ENCODE peak calls at places on chromosomes 6 and 20, in four cellular contexts. One of them, this sample, is unnamed.

GRCh38 chr20:25071722-25072121 is 10.2 kb downstream of the VSX1 start:
- DNase-seq in GM12878: no peak
- DNase-seq in H1: peak
- DNase-seq in GM12892: no peak
- DNase-seq in this sample: no peak

GRCh38 chr6:111586554-111586953 is 19.1 kb downstream of the TRAF3IP2 start:
- DNase-seq in GM12892: no peak
- DNase-seq in H1: no peak
- DNase-seq in GM12878: no peak
- DNase-seq in this sample: no peak

GRCh38 chr6:134631398-134631924 is 313.5 kb upstream of the SGK1 start:
- DNase-seq in H1: no peak
- DNase-seq in GM12878: no peak
- DNase-seq in GM12892: no peak
- DNase-seq in this sample: no peak

GRCh38 chr20:58927490-58928061 is 53.5 kb upstream of the NELFCD start:
- DNase-seq in H1: no peak
- DNase-seq in GM12892: no peak
- DNase-seq in GM12878: no peak
- DNase-seq in this sample: no peak

GRCh38 chr6:159968295-159969203 is at the start of gene IGF2R:
- DNase-seq in H1: peak
- DNase-seq in GM12892: peak
- DNase-seq in GM12878: no peak
- DNase-seq in this sample: peak

GRCh38 chr20:11924923-11925322 is 7.2 kb downstream of the BTBD3 start:
- DNase-seq in H1: no peak
- DNase-seq in GM12892: no peak
- DNase-seq in GM12878: no peak
- DNase-seq in this sample: no peak

GRCh38 chr6:44127186-44128019 is at the start of the genes MRPL14 and TMEM63B:
- DNase-seq in H1: peak
- DNase-seq in GM12878: peak
- DNase-seq in GM12892: peak
- DNase-seq in this sample: peak

GRCh38 chr6:85081102-85081501 is 316.7 kb upstream of the TBX18 start:
- DNase-seq in H1: no peak
- DNase-seq in GM12892: no peak
- DNase-seq in GM12878: no peak
- DNase-seq in this sample: no peak

GRCh38 chr6:146546440-146546839 is 2.8 kb downstream of the RAB32 start:
- DNase-seq in H1: no peak
- DNase-seq in GM12892: no peak
- DNase-seq in GM12878: no peak
- DNase-seq in this sample: no peak

GRCh38 chr6:3226422-3227362 is 761 bp downstream of the TUBB2B start:
- DNase-seq in H1: peak
- DNase-seq in GM12892: peak
- DNase-seq in GM12878: no peak
- DNase-seq in this sample: peak

GRCh38 chr6:136923116-136923953 is 1.2 kb downstream of the SLC35D3 start:
- DNase-seq in GM12878: no peak
- DNase-seq in H1: peak
- DNase-seq in GM12892: no peak
- DNase-seq in this sample: peak

GRCh38 chr20:13552061-13552460 is 86.7 kb downstream of the TASP1 start:
- DNase-seq in GM12892: no peak
- DNase-seq in GM12878: no peak
- DNase-seq in H1: no peak
- DNase-seq in this sample: no peak

GRCh38 chr20:41304413-41305079 is 13.0 kb downstream of the ZHX3 start:
- DNase-seq in H1: no peak
- DNase-seq in GM12878: no peak
- DNase-seq in GM12892: no peak
- DNase-seq in this sample: no peak

GRCh38 chr6:118899948-118900347 is 6.0 kb downstream of the ASF1A start:
- DNase-seq in GM12878: no peak
- DNase-seq in GM12892: no peak
- DNase-seq in H1: no peak
- DNase-seq in this sample: no peak

GRCh38 chr6:13447949-13448724 is 39.3 kb downstream of the GFOD1 start:
- DNase-seq in GM12892: no peak
- DNase-seq in GM12878: no peak
- DNase-seq in H1: no peak
- DNase-seq in this sample: no peak

DNA sequence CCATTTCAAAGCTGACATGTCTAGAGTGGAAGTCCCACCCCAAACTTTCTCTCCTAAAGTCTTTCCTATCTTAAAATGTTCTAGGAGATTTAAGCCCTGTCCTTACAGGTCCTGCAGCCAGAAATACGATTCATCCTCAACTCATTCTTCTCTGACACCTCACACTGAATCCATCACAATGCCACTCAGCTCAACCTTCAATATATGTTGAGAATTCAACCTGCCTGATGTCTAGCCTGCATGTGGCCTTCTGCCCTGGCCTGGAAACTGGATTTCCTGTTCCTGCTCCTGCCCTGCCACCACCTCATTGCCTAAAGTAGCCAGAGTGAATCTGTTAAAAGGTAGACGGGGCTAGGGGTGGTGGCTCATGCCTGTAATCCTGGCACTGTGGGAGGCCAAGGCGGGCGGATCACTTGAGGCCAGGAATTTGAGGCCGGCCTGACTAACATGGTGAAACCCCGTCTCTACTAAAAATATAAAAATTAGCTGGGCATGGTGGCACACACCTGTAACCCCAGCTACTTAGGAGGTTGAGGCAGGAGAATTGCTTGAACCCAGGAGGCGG is 345.9 kb downstream of the CDH26 start:
- DNase-seq in GM12892: no peak
- DNase-seq in H1: no peak
- DNase-seq in GM12878: no peak
- DNase-seq in this sample: no peak
- TF ChIP-seq TAF1 in GM12892: no peak
- TF ChIP-seq TAF1 in H1: no peak
- TF ChIP-seq TAF1 in GM12878: no peak
- TF ChIP-seq TAF1 in this sample: no peak

GRCh38 chr20:33815671-33816070 is 4.5 kb downstream of the CHMP4B start:
- DNase-seq in GM12878: no peak
- DNase-seq in GM12892: no peak
- DNase-seq in H1: no peak
- DNase-seq in this sample: no peak

GRCh38 chr20:33811763-33812672 is 870 bp downstream of the CHMP4B start:
- DNase-seq in GM12878: no peak
- DNase-seq in H1: peak
- DNase-seq in GM12892: no peak
- DNase-seq in this sample: no peak

GRCh38 chr20:33812673-33813462 is 1.7 kb downstream of the CHMP4B start:
- DNase-seq in GM12892: no peak
- DNase-seq in GM12878: no peak
- DNase-seq in H1: no peak
- DNase-seq in this sample: no peak

GRCh38 chr20:33816191-33816590 is 5.0 kb downstream of the CHMP4B start:
- DNase-seq in GM12878: no peak
- DNase-seq in GM12892: no peak
- DNase-seq in H1: no peak
- DNase-seq in this sample: no peak

GRCh38 chr20:33814238-33814712 is 3.1 kb downstream of the CHMP4B start:
- DNase-seq in GM12878: no peak
- DNase-seq in GM12892: no peak
- DNase-seq in H1: no peak
- DNase-seq in this sample: no peak
- TF ChIP-seq POLR2A in GM12878: no peak
- TF ChIP-seq POLR2A in GM12892: no peak
- TF ChIP-seq POLR2A in H1: no peak
- TF ChIP-seq POLR2A in this sample: no peak

DNA sequence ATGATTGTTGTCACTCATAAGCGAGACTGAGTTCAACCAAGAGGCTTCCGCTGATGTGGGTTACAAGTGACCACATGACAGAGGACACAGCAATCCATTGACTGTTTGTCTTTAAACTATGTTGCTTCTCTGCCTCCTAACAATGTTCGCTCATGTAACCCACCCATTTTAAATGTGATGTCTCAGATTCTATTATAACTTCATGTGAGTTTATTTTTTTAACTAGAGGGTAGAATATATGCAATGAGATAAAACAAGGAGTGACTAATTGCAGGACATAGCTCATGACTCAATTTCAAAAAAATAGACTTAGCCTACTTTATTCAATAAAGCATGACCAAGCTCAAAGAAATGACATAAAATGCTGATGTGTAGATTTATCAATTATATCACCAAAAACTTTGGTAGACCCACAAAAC is 119.2 kb upstream of the SASH1 start:
- DNase-seq in GM12878: no peak
- DNase-seq in GM12892: no peak
- DNase-seq in H1: no peak
- DNase-seq in this sample: no peak
- TF ChIP-seq TAF1 in GM12878: no peak
- TF ChIP-seq TAF1 in GM12892: no peak
- TF ChIP-seq TAF1 in H1: no peak
- TF ChIP-seq TAF1 in this sample: no peak

DNA sequence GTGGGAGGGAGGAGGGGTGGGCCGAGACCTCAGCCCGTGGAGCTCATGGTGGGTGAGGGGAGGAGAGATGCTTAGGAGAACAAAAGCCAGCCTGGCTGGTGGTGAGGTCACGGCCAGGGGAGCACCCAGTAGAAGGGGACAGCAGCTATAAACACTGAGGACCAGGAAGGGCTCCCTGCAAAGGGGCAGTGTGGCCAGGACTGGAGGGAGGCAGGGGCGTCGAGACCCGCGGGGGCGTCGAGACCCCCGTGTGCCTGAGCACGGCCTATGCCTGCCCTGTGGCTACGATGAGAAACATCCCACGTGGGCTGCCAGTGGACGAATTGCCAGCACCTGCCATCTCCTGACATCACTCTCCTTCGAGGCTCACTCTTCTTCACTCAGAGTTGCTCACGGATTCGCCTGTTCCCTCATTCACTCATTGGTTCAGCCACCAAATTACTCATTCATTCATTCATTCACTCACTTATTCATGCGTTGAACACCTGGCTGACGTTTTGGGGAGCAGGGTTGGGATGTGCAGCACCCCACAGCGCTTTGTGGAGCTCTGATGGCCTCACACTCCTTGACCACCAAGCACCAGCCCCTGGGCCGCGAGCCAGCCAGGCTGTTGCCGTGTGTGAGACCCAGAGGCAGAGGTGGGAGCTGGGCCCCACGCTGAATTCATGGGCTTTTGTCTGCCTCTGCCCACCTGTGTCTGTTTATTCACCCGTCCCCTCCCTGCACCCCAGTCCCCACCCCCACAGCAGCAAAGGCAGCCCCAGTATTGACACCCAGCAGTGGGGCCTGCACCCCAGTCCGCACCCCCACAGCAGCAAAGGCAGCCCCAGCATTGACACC is 61.2 kb upstream of the BHLHE23 start:
- DNase-seq in H1: no peak
- DNase-seq in GM12878: no peak
- DNase-seq in GM12892: no peak
- DNase-seq in this sample: no peak
- TF ChIP-seq POLR2A in H1: no peak
- TF ChIP-seq POLR2A in GM12878: peak
- TF ChIP-seq POLR2A in GM12892: no peak
- TF ChIP-seq POLR2A in this sample: no peak

GRCh38 chr20:53933232-53933846 is 137.1 kb downstream of the BCAS1 start:
- DNase-seq in GM12878: no peak
- DNase-seq in GM12892: no peak
- DNase-seq in H1: no peak
- DNase-seq in this sample: no peak

GRCh38 chr20:53929399-53929798 is 141.0 kb downstream of the BCAS1 start:
- DNase-seq in GM12892: no peak
- DNase-seq in H1: no peak
- DNase-seq in GM12878: no peak
- DNase-seq in this sample: no peak

GRCh38 chr20:53929974-53930650 is 140.3 kb downstream of the BCAS1 start:
- DNase-seq in GM12892: no peak
- DNase-seq in H1: no peak
- DNase-seq in GM12878: peak
- DNase-seq in this sample: no peak

GRCh38 chr20:53930651-53931504 is 139.5 kb downstream of the BCAS1 start:
- DNase-seq in H1: no peak
- DNase-seq in GM12892: no peak
- DNase-seq in GM12878: no peak
- DNase-seq in this sample: no peak

DNA sequence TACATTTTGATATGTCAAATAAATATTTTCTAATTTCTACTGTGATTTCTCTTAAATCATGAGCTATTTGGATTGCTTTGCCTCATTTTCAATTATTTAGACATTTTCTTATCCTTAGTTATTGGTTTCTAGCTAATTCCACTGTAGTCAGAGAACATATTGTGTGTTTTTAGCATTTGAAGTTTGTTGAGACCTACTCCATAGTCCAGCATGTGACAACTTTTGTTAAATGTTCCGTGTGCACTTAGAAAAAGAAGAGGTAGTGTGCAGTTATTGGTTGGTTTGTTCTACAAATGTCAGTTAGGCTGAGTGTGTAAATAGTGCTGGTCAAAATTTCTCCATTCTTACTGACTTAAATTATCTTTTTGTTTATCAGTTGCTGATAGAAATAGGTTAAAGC is 138.8 kb downstream of the BCAS1 start:
- DNase-seq in H1: no peak
- DNase-seq in GM12892: no peak
- DNase-seq in GM12878: no peak
- DNase-seq in this sample: no peak
- TF ChIP-seq TAF1 in H1: no peak
- TF ChIP-seq TAF1 in GM12892: no peak
- TF ChIP-seq TAF1 in GM12878: no peak
- TF ChIP-seq TAF1 in this sample: no peak

GRCh38 chr6:156821707-156822106 is 44.5 kb downstream of the ARID1B start:
- DNase-seq in GM12892: no peak
- DNase-seq in H1: no peak
- DNase-seq in GM12878: no peak
- DNase-seq in this sample: no peak

GRCh38 chr6:156814036-156814581 is 36.9 kb downstream of the ARID1B start:
- DNase-seq in GM12892: no peak
- DNase-seq in H1: no peak
- DNase-seq in GM12878: no peak
- DNase-seq in this sample: no peak

GRCh38 chr6:156820089-156820798 is 43.1 kb downstream of the ARID1B start:
- DNase-seq in GM12892: no peak
- DNase-seq in H1: no peak
- DNase-seq in GM12878: no peak
- DNase-seq in this sample: no peak

GRCh38 chr6:156816505-156816904 is 39.3 kb downstream of the ARID1B start:
- DNase-seq in GM12892: no peak
- DNase-seq in GM12878: no peak
- DNase-seq in H1: no peak
- DNase-seq in this sample: no peak
- TF ChIP-seq POLR2A in GM12892: no peak
- TF ChIP-seq POLR2A in GM12878: no peak
- TF ChIP-seq POLR2A in H1: no peak
- TF ChIP-seq POLR2A in this sample: no peak

GRCh38 chr6:153170511-153170910 is 39.4 kb upstream of the RGS17 start:
- DNase-seq in GM12892: no peak
- DNase-seq in GM12878: no peak
- DNase-seq in H1: no peak
- DNase-seq in this sample: no peak
- TF ChIP-seq TAF1 in GM12892: no peak
- TF ChIP-seq TAF1 in GM12878: no peak
- TF ChIP-seq TAF1 in H1: no peak
- TF ChIP-seq TAF1 in this sample: no peak

GRCh38 chr20:38870733-38871559 is 55.3 kb upstream of the FAM83D start:
- DNase-seq in GM12892: no peak
- DNase-seq in H1: no peak
- DNase-seq in GM12878: no peak
- DNase-seq in this sample: no peak
- TF ChIP-seq POLR2A in GM12892: no peak
- TF ChIP-seq POLR2A in H1: no peak
- TF ChIP-seq POLR2A in GM12878: no peak
- TF ChIP-seq POLR2A in this sample: no peak